ENCODE peak calls at places on chromosomes 4 and X, in six cellular contexts. Y is HepG2, F is K562, W is endothelial cell of umbilical vein, K is GM12878, R is NB4. M is an unnamed sample.
A peak's percentile ranks its signal among the peaks of the same experiment; 100 is the strongest.

GRCh38 chr4:27789768-27790167 is 929.1 kb downstream of the STIM2 start:
- DNase-seq in Y (no peak), F (no peak), W (no peak), K (no peak), R (no peak), M (no peak)

GRCh38 chr4:104344342-104344980 is 150.2 kb downstream of the CXXC4 start:
- DNase-seq in Y (no peak), F (no peak), W (no peak), K (no peak), R (no peak), M (no peak)

GRCh38 chr4:83276299-83277040 is 8.1 kb downstream of the COQ2 start:
- DNase-seq in Y (no peak), F (no peak), W (no peak), K (no peak), R (no peak), M (no peak)

GRCh38 chr4:154854362-154854761 is 73.3 kb downstream of the RBM46 start:
- DNase-seq in Y (peak; percentile 7), F (peak; percentile 2), W (no peak), K (no peak), R (peak; percentile 1), M (peak; percentile 20)

GRCh38 chrX:111361751-111362150 is 50.2 kb downstream of the DCX start:
- DNase-seq in Y (no peak), F (no peak), W (no peak), K (no peak), R (no peak), M (no peak)

GRCh38 chr4:72974694-72975487 is 94.6 kb downstream of the COX18 start:
- DNase-seq in Y (no peak), F (peak; percentile 14), W (peak; percentile 78), K (no peak), R (peak; percentile 2), M (peak; percentile 55)

GRCh38 chr4:48370260-48371134 is 29.2 kb downstream of the SLAIN2 start:
- DNase-seq in Y (no peak), F (no peak), W (no peak), K (peak; percentile 13), R (no peak), M (no peak)

GRCh38 chr4:67437974-67438713 is 107.2 kb downstream of the CENPC start:
- DNase-seq in Y (peak; percentile 11), F (no peak), W (peak; percentile 80), K (no peak), R (peak; percentile 43), M (no peak)

GRCh38 chr4:53196872-53197759 is 168.7 kb downstream of the SCFD2 start:
- DNase-seq in Y (peak; percentile 65), F (peak; percentile 77), W (peak; percentile 84), K (peak; percentile 44), R (peak; percentile 80), M (peak; percentile 69)

GRCh38 chr4:3305610-3306371 is 13.0 kb downstream of the RGS12 start:
- DNase-seq in Y (no peak), F (peak; percentile 50), W (peak; percentile 95), K (no peak), R (peak; percentile 80), M (no peak)

GRCh38 chr4:3304831-3305609 is 12.2 kb downstream of the RGS12 start:
- DNase-seq in Y (no peak), F (no peak), W (peak; percentile 76), K (no peak), R (no peak), M (no peak)

GRCh38 chr4:3307060-3307459 is 14.2 kb downstream of the RGS12 start:
- DNase-seq in Y (no peak), F (no peak), W (no peak), K (no peak), R (no peak), M (no peak)

GRCh38 chr4:3307486-3307885 is 14.7 kb downstream of the RGS12 start:
- DNase-seq in Y (no peak), F (no peak), W (no peak), K (no peak), R (no peak), M (no peak)

GRCh38 chr4:3306465-3306864 is 13.6 kb downstream of the RGS12 start:
- DNase-seq in Y (no peak), F (no peak), W (no peak), K (no peak), R (no peak), M (no peak)
- TF ChIP-seq MYC in Y (no peak), F (no peak), W (no peak), K (no peak), R (no peak), M (no peak)

GRCh38 chrX:135543924-135544323 is 23.5 kb downstream of the INTS6L start:
- DNase-seq in Y (no peak), F (peak; percentile 56), W (no peak), K (no peak), R (peak; percentile 41), M (peak; percentile 17)
- TF ChIP-seq MYC in Y (no peak), F (no peak), W (no peak), K (no peak), R (no peak), M (no peak)

DNA sequence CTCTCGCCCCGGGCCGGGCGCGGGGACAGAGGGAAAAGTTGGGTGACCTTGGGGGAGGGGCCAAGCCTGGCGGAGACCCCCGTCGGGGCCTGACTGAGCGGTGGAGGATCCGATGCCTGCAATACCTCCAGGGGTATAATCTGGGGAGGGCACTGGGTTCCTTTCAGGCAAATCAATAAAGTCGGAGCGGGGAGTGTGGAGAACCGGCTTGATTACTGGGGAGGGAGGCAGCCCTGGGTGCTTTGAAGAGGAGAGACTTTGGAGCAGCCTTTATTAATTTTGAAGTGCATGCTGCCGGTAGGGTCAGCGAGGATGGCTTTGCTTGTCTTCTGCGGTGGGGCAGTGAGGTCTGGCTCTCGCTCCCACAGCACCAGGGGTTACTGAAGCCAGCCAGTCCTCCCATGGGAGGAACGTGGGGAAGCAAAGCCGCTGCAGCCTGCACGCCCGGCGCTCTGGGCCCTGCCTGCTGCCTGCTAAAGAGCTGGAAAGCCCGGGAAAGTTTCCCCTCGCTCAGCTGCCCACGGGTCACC is 396 bp upstream of the LGI2 start:
- DNase-seq in Y (no peak), F (no peak), W (no peak), K (no peak), R (peak; percentile 69), M (peak; percentile 8)
- TF ChIP-seq MYC in Y (no peak), F (no peak), W (no peak), K (no peak), R (no peak), M (no peak)

GRCh38 chr4:123405212-123405856 is 8.7 kb downstream of the SPRY1 start:
- DNase-seq in Y (no peak), F (no peak), W (no peak), K (no peak), R (no peak), M (no peak)
- TF ChIP-seq MYC in Y (no peak), F (no peak), W (no peak), K (no peak), R (no peak), M (no peak)

GRCh38 chr4:128427832-128428366 is 140.3 kb upstream of the PGRMC2 start:
- DNase-seq in Y (peak; percentile 66), F (peak; percentile 72), W (peak; percentile 48), K (no peak), R (peak; percentile 43), M (peak; percentile 79)
- TF ChIP-seq MYC in Y (no peak), F (no peak), W (no peak), K (no peak), R (no peak), M (no peak)

GRCh38 chrX:132022115-132022862 is 813 bp upstream of the STK26 start:
- DNase-seq in Y (peak; percentile 2), F (peak; percentile 54), W (peak; percentile 29), K (no peak), R (peak; percentile 57), M (peak; percentile 14)
- TF ChIP-seq MYC in Y (no peak), F (no peak), W (no peak), K (no peak), R (no peak), M (no peak)

DNA sequence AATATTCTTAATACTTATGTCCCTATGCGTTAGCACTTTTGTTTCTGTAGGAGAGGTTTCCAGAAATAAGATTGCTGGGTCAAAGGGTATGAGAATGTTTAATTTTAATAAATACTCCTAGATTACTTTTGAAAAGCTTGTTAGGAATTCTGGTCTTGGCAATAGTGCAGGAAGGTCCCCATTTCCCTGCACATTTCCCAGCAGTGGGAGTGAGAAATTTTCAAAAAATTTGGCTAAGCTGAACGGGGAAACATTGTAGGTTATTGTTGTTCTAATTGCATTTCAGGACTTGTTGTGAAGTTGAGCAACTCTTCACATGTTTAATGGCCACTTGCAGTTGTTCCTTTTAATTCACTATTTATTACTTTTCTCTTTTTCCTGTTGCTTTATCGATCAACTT is 27.1 kb downstream of the IGFBP7 start:
- DNase-seq in Y (no peak), F (no peak), W (peak; percentile 72), K (no peak), R (no peak), M (no peak)
- TF ChIP-seq MYC in Y (no peak), F (no peak), W (no peak), K (no peak), R (no peak), M (no peak)

DNA sequence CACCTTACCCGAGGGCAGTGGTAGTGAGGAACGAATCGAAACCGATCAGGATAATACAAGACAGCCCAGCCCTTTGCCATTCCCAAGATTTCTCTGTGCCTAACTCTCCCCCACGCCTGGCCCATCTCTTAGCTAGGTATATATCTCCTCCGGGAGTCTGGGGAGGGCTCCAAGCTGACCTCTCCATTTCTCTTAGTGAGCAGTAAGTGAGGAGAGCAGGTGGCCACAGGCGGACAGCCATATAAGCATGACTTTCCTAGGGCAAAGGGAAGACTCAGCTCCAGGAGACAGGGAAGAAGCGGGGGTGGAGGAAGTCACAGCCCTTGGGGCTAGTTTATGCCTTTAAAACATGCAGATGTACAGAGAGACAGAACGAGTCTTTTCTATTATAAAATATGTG is 613.6 kb downstream of the BCOR start:
- DNase-seq in Y (no peak), F (no peak), W (no peak), K (no peak), R (no peak), M (no peak)
- TF ChIP-seq MYC in Y (no peak), F (no peak), W (no peak), K (no peak), R (no peak), M (no peak)

GRCh38 chr4:174084981-174085380 is 198.5 kb downstream of the FBXO8 start:
- DNase-seq in Y (no peak), F (no peak), W (no peak), K (no peak), R (no peak), M (no peak)
- TF ChIP-seq MYC in Y (no peak), F (no peak), W (no peak), K (no peak), R (no peak), M (no peak)

GRCh38 chr4:38574559-38575333 is 89.3 kb upstream of the KLF3 start:
- DNase-seq in Y (no peak), F (no peak), W (no peak), K (no peak), R (peak; percentile 17), M (no peak)
- TF ChIP-seq MYC in Y (no peak), F (no peak), W (no peak), K (no peak), R (no peak), M (no peak)